ENCODE peak calls at places on chromosomes 16 and 17, in seven cellular contexts. C, T, F, X, D, H and L are unnamed samples.

GRCh38 chr17:32496348-32497078 is 9.7 kb downstream of the CDK5R1 start:
- DNase-seq in C (peak), T (no peak), F (no peak), X (peak), D (no peak), H (peak), L (no peak)

GRCh38 chr17:41733348-41734138 is 900 bp downstream of the HAP1 start:
- DNase-seq in C (no peak), T (no peak), F (no peak), X (no peak), D (no peak), H (no peak), L (no peak)

GRCh38 chr16:11779074-11779473 is 18.0 kb downstream of the ZC3H7A start:
- DNase-seq in C (no peak), T (no peak), F (no peak), X (no peak), D (no peak), H (no peak), L (no peak)

GRCh38 chr16:57038151-57038550 is 48.8 kb downstream of the NLRC5 start:
- DNase-seq in C (no peak), T (no peak), F (no peak), X (no peak), D (no peak), H (no peak), L (no peak)

GRCh38 chr17:19713901-19714361 is 2.5 kb downstream of the SLC47A2 start:
- DNase-seq in C (no peak), T (no peak), F (no peak), X (peak), D (no peak), H (no peak), L (no peak)

GRCh38 chr16:81650982-81651562 is 128.0 kb upstream of the PLCG2 start:
- DNase-seq in C (peak), T (peak), F (peak), X (peak), D (peak), H (peak), L (peak)

GRCh38 chr16:65201446-65202010 is 79.7 kb upstream of the CDH11 start:
- DNase-seq in C (no peak), T (no peak), F (no peak), X (no peak), D (no peak), H (no peak), L (no peak)

GRCh38 chr16:68778551-68779231 is 41.6 kb downstream of the CDH1 start:
- DNase-seq in C (no peak), T (no peak), F (peak), X (no peak), D (no peak), H (no peak), L (peak)

GRCh38 chr16:74107795-74108610 is 188.6 kb upstream of the PSMD7 start:
- DNase-seq in C (no peak), T (no peak), F (peak), X (no peak), D (no peak), H (peak), L (peak)

GRCh38 chr17:32136856-32137255 is 5.4 kb upstream of the RHOT1 start:
- DNase-seq in C (peak), T (no peak), F (no peak), X (no peak), D (no peak), H (no peak), L (peak)

GRCh38 chr16:75340715-75341500 is 89.5 kb upstream of the BCAR1 start:
- DNase-seq in C (no peak), T (no peak), F (no peak), X (no peak), D (no peak), H (no peak), L (no peak)

GRCh38 chr17:21303441-21304065 is 19.0 kb downstream of the MAP2K3 start:
- DNase-seq in C (no peak), T (peak), F (peak), X (peak), D (no peak), H (no peak), L (no peak)

GRCh38 chr16:10817514-10817913 is 1.1 kb downstream of the TVP23A start:
- DNase-seq in C (no peak), T (no peak), F (no peak), X (no peak), D (no peak), H (no peak), L (no peak)

GRCh38 chr16:86505185-86505898 is 5.0 kb upstream of the FOXF1 start:
- DNase-seq in C (no peak), T (no peak), F (no peak), X (peak), D (no peak), H (no peak), L (no peak)

GRCh38 chr17:38457577-38458371 is 29.5 kb downstream of the ARHGAP23 start:
- DNase-seq in C (no peak), T (no peak), F (no peak), X (no peak), D (no peak), H (no peak), L (no peak)

GRCh38 chr17:4509402-4509801 is 10.7 kb downstream of the SPNS2 start:
- DNase-seq in C (no peak), T (no peak), F (no peak), X (peak), D (no peak), H (no peak), L (no peak)

GRCh38 chr17:43755389-43755875 is 3.2 kb downstream of the SOST start:
- DNase-seq in C (no peak), T (no peak), F (no peak), X (peak), D (no peak), H (no peak), L (peak)

GRCh38 chr16:529012-529575 is 1.6 kb downstream of the CAPN15 start:
- DNase-seq in C (no peak), T (peak), F (peak), X (no peak), D (no peak), H (no peak), L (no peak)

GRCh38 chr16:87233928-87234327 is 83.3 kb downstream of the C16orf95 start:
- DNase-seq in C (no peak), T (no peak), F (no peak), X (no peak), D (no peak), H (no peak), L (no peak)

GRCh38 chr17:44121997-44122824 is 1.2 kb downstream of the HDAC5 start:
- DNase-seq in C (no peak), T (no peak), F (no peak), X (no peak), D (no peak), H (no peak), L (no peak)

GRCh38 chr16:4290236-4290830 is 17.5 kb upstream of the TFAP4 start:
- DNase-seq in C (no peak), T (no peak), F (no peak), X (no peak), D (no peak), H (no peak), L (no peak)

GRCh38 chr16:70162041-70162451 is 11.5 kb upstream of the CLEC18C start:
- DNase-seq in C (no peak), T (no peak), F (no peak), X (no peak), D (no peak), H (no peak), L (no peak)

GRCh38 chr16:23048164-23048563 is 101.1 kb downstream of the USP31 start:
- DNase-seq in C (no peak), T (no peak), F (no peak), X (no peak), D (no peak), H (no peak), L (no peak)

GRCh38 chr17:64025732-64026294 is 5.4 kb upstream of the ICAM2 start:
- DNase-seq in C (peak), T (peak), F (peak), X (peak), D (peak), H (peak), L (peak)

DNA sequence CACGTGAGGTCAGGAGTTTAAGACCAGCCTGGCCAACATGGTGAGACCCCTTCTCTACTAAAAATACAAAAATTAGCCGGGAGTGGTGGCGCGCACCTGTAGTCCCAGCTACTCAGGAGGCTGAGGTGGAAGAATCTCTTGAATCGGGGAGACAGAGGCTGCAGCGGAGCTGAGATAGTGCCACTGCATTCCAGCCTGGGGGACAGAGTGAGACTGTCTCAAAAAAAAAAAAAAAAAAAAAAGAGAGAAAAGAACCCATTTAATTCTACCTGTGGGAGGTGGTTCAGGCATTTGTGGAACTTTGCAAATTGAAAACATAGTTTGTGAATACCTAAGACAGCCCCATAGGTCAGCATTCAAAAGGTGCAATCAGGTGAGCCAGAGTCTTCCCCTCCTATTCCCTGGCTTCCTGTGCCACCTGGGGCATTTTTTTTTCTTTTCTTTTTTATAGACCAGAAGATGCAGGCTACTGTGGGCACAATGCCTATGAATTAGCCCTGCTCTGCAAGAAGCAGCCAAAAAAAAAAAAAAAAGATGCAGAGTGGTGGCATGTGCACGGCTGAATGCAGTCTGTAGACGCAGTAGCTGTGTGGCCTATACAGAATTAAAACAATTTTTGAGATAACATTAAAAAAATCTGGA is 9.1 kb upstream of the SOCS3 start:
- DNase-seq in C (no peak), T (no peak), F (no peak), X (no peak), D (no peak), H (no peak), L (no peak)
- TF ChIP-seq POLR2A in C (no peak), T (no peak), F (no peak), X (no peak), D (no peak), H (no peak), L (no peak)

DNA sequence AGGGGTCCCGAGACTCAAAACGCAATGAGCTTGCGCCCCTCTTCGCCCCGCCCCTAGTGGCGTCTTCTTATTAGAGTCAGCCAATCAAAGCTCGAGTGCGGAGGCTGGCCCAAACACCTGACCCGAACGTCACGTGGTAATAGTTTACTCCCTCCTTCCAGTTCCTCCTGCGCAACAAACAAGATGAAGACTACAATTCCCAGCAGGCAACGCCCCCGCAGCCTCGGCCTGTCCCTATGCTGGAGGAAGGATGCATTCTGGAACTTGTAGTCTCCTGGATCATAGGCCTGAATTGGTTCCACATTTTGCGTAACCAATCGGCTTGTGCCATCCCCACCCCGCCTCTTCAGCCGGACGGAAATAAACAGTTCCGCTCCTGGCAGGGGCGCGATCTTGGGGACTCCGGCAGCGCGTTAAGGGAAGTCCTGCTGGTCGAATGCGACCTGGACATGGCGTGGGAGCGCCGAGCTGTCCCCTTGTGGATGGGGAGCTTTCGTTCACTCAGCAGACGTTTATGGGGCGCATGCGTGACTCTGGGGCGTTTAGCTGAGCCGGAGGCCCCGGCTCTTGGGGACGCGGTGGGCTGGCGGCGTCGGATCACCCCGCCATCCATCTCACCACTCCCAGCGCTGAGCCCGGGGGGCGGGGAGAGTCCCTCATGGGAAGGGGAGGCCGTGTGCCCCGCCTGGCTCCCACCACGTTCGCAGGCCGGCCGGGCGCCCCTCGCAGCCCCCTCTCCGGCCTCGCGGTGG is at the start of gene WBP2:
- DNase-seq in C (peak), T (peak), F (peak), X (peak), D (peak), H (peak), L (peak)
- TF ChIP-seq POLR2A in C (peak), T (peak), F (peak), X (peak), D (peak), H (peak), L (peak)

DNA sequence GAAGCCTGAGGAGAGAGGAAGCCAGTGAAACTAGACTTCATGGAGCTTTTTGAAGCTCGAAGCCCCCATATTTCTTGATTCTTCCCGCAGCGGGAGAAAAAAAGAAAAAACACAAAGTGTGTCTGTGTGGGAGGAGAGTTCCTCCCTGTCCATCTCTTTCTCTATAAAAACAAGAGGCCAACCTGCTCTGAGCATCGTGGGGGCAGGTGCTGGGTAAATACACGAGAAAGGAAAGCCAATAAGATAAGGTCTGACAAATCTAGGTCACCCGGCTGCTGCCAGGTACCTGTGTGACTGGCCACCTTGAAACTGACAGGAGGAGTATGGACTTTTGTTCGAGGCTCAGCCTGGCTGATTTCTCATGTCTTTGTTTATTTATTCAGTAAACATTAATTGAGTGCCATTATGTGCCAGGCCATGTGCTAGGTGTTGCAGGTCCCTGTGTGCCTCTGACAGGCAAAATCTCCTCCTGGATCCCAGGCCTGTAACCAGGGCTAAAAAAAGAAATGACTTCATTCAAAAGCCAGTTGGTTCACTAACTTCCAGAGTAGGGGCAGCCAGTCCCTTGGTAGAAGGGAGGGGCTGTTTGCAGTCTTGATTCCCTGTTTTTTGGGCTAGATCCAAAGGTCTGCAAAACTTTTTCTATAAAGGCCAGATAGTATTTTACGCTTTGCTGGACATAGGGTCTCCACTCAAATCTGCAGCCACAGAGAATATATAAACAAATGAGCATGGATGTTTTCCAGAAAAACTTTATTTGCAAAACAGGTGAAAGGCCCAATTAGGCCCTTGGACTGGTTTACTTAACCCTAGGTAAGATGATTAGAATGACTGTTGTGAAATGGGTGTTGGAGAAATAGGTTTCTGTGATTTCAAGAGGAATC is 35.6 kb downstream of the YPEL2 start:
- DNase-seq in C (peak), T (peak), F (peak), X (peak), D (peak), H (peak), L (no peak)
- TF ChIP-seq POLR2A in C (no peak), T (no peak), F (no peak), X (no peak), D (no peak), H (no peak), L (no peak)

DNA sequence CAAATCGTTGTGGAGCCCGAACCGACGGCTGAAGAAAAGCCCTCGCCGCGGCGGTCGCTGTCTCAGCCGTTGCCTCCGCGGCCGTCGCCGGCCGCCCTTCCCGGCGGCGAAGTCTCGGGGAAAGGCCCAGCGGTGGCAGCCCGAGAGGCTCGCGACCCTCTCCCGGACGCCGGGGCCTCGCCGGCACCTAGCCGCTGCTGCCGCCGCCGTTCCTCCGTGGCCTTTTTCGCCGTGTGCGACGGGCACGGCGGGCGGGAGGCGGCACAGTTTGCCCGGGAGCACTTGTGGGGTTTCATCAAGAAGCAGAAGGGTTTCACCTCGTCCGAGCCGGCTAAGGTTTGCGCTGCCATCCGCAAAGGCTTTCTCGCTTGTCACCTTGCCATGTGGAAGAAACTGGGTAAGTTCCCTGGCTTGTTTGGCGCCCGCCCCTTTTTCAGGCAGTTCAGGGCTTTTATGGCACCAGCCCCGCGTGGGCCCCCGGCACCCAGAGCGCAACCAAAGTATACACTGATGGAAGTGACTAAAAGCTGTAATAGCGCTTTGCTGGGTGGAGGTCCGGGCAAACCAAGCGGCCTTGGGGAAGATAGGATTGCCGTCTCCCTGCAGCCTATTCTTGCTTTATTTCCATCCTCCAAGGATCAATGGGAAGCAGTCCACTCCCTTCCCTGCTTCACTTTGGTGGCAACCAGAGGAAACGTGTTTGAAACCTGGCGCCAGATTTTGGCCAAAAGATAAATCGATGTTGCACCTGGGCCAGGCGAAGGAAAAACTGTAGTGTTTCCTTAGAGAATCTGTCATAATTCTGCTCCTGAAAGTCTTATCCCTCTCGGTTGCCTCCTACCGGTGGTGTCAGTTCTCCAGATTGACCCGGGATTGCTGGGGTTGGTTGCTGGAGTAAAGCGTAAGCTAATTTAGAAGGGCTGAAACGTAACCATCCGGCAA is 768 bp downstream of the PPM1D start:
- DNase-seq in C (peak), T (peak), F (peak), X (peak), D (peak), H (peak), L (peak)
- TF ChIP-seq POLR2A in C (no peak), T (peak), F (no peak), X (peak), D (no peak), H (no peak), L (no peak)

DNA sequence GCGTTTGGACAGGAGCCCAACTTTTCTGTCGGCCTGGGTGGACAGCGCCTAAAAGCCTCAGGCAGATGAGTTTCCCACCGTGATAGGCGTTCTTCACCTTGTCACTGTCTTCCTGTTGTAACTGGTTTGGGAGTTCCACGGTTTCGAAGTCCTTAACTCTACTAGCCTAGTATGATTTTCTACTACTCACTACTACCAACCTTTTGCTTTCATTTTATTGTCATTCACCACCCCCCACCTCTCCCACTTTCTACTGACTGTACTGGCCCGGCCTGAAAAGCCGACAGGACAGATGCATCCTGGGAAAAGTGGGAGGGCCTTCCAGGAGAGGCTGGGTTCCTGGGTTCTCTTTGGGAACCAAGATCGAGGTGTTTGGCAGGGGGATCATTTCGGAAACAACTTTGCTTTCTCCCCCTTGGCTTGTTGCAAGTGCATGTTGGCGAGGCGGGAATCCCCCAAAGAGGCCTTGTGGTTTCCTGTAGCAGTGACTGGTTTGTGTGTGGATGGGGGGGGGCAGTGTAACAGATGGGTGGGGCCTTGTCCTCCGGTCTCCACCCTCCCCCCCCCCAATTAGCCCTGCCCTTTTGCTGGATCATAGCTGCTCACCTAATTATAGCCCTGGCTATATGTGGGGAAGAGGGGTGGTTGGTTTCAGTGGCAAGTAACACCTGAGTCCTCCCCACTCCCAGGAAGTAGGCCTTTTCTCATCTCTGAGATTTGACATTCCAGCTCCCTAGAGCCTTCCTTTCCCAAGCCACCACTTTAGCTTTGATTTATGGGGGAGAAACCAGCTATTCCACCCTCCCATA is 1.4 kb downstream of the EIF5A start:
- DNase-seq in C (peak), T (peak), F (peak), X (peak), D (peak), H (peak), L (peak)
- TF ChIP-seq POLR2A in C (peak), T (peak), F (peak), X (no peak), D (peak), H (no peak), L (peak)

GRCh38 chr16:19605701-19606100 is 50.2 kb downstream of the VPS35L start:
- DNase-seq in C (no peak), T (no peak), F (no peak), X (no peak), D (no peak), H (no peak), L (no peak)
- TF ChIP-seq POLR2A in C (no peak), T (no peak), F (no peak), X (no peak), D (no peak), H (no peak), L (no peak)